ENCODE peak calls at places on chromosomes 3 and 15, in six cellular contexts. T is stimulated activated CD4-positive, alpha-beta T cell treated with anti-CD3 and anti-CD28 coated beads, TNF-alpha, amount 100 ng/mL, for 48 hours; N is activated B cell treated with CpG ODN at 0.5 μM for 24 hours; M is cardiac fibroblast; F is neuronal stem cell; B is CMK. K is an unnamed sample.

GRCh38 chr3:170739410-170739809 is 130.6 kb downstream of the RPL22L1 start:
- DNase-seq in T (no peak), N (no peak), M (no peak), F (no peak), B (no peak), K (no peak)

GRCh38 chr3:136604961-136605360 is 147.2 kb downstream of the STAG1 start:
- DNase-seq in T (no peak), N (no peak), M (peak), F (no peak), B (no peak), K (no peak)

GRCh38 chr3:8482263-8482662 is 19.4 kb upstream of the LMCD1 start:
- DNase-seq in T (no peak), N (no peak), M (no peak), F (no peak), B (no peak), K (no peak)

GRCh38 chr3:26104856-26105255 is 315.0 kb downstream of the OXSM start:
- DNase-seq in T (no peak), N (no peak), M (no peak), F (no peak), B (no peak), K (no peak)

GRCh38 chr15:67010898-67011619 is 54.3 kb upstream of the SMAD3 start:
- DNase-seq in T (no peak), N (no peak), M (no peak), F (no peak), B (no peak), K (no peak)

GRCh38 chr3:117444175-117444574 is 734.6 kb downstream of the TUSC7 start:
- DNase-seq in T (no peak), N (no peak), M (no peak), F (no peak), B (no peak), K (no peak)

GRCh38 chr3:183743231-183743630 is 45.6 kb downstream of the YEATS2 start:
- DNase-seq in T (no peak), N (no peak), M (no peak), F (no peak), B (no peak), K (no peak)

GRCh38 chr15:66112388-66112787 is 141.2 kb downstream of the MEGF11 start:
- DNase-seq in T (no peak), N (no peak), M (no peak), F (no peak), B (no peak), K (no peak)

GRCh38 chr3:52533623-52534280 is at the start of gene NT5DC2:
- DNase-seq in T (peak), N (peak), M (peak), F (peak), B (peak), K (peak)

GRCh38 chr3:59313365-59313764 is 263.5 kb upstream of the CFAP20DC start:
- DNase-seq in T (peak), N (no peak), M (peak), F (no peak), B (no peak), K (no peak)

GRCh38 chr3:130800829-130801228 is 54.2 kb upstream of the PIK3R4 start:
- DNase-seq in T (no peak), N (no peak), M (no peak), F (no peak), B (no peak), K (no peak)

GRCh38 chr3:178707632-178708031 is 171.4 kb downstream of the KCNMB2 start:
- DNase-seq in T (no peak), N (no peak), M (no peak), F (no peak), B (no peak), K (no peak)

GRCh38 chr15:45088801-45089711 is 24.9 kb downstream of the DUOX2 start:
- DNase-seq in T (no peak), N (no peak), M (peak), F (no peak), B (no peak), K (no peak)

GRCh38 chr3:110773413-110773954 is 298.1 kb upstream of the NECTIN3 start:
- DNase-seq in T (no peak), N (no peak), M (peak), F (no peak), B (no peak), K (no peak)

K was measured in uterus.